ENCODE peak calls at places on chromosomes 1 and 21, in ten cellular contexts. S, W, P, L, N, Q, R, B, Y and K are unnamed samples.

GRCh38 chr1:66779475-66780078 is 21.5 kb downstream of the INSL5 start:
- DNase-seq in Y (no peak), Q (no peak), W (no peak), N (no peak), L (no peak), P (no peak), B (no peak), R (no peak), S (no peak), K (no peak)

GRCh38 chr1:179229214-179230140 is at the start of gene ABL2:
- DNase-seq in B (peak; percentile 43), R (peak; percentile 65), S (peak; percentile 78), Y (peak; percentile 6), W (no peak), P (peak; percentile 62), N (peak; percentile 72), L (no peak), Q (peak; percentile 46), K (no peak)

GRCh38 chr1:201277441-201277840 is 5.9 kb upstream of the PKP1 start:
- DNase-seq in R (no peak), W (no peak), N (no peak), S (no peak), Y (no peak), P (no peak), Q (no peak), B (no peak), L (no peak), K (no peak)

GRCh38 chr1:7252411-7253117 is 467.3 kb downstream of the CAMTA1 start:
- DNase-seq in N (no peak), W (no peak), S (no peak), L (no peak), Q (no peak), R (no peak), B (no peak), Y (no peak), P (no peak), K (no peak)

GRCh38 chr1:200837931-200838571 is 34.7 kb upstream of the GPR25 start:
- DNase-seq in S (no peak), Y (peak; percentile 59), B (no peak), N (no peak), Q (no peak), L (no peak), P (no peak), R (peak; percentile 21), W (peak; percentile 62), K (no peak)

GRCh38 chr1:160245420-160245819 is 16.9 kb downstream of the DCAF8 start:
- DNase-seq in N (no peak), S (no peak), W (no peak), P (no peak), Y (no peak), L (no peak), R (no peak), B (no peak), Q (no peak), K (no peak)

GRCh38 chr1:27603320-27603961 is 503 bp downstream of the AHDC1 start:
- DNase-seq in N (no peak), B (peak; percentile 49), L (no peak), P (peak; percentile 66), S (peak; percentile 43), R (peak; percentile 59), Y (no peak), W (no peak), Q (peak; percentile 48), K (no peak)

GRCh38 chr21:43866233-43866632 is 1.2 kb downstream of the AGPAT3 start:
- DNase-seq in L (no peak), S (peak; percentile 54), P (no peak), B (peak; percentile 65), N (no peak), Q (peak; percentile 33), Y (peak; percentile 65), W (peak; percentile 59), R (peak; percentile 47), K (no peak)

DNA sequence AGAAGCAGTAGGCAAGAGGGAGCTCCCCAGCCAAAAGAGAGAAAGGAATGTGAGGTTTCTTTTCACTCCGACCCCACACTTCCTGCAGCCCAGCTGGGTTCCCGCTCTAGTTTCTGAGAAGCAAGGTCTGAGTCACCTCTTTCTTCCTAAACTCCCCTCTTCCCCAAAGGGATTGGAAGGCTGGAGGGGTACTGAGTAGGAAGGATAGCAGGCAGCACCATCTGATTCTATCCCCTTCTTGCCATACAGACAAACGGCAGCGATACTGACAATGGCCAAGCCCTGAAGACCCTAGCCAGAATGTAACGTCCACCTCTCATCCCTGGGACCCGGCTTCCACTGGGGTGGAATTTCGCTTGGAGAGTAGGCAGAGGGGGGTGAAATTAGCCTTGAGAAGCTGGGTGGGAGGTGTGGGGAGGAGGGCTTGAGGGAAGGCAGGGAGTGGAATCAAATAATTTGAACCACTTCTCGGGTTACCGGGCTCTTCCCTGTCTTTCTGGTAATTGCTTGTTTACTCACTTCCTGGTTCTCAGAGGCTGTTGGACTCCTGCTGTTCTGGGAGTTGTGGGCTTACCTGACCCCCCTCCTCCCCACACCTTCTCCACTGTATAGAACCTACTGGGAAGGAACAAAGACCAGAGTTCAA is 13.2 kb downstream of the IER5 start:
- DNase-seq in P (no peak), W (peak; percentile 69), R (no peak), L (no peak), Y (peak; percentile 54), B (no peak), S (no peak), N (no peak), Q (peak; percentile 70), K (no peak)
- H3K4me3 ChIP-seq in P (no peak overlapping the region), W (no peak overlapping the region), R (no peak overlapping the region), L (no peak overlapping the region), Y (no peak overlapping the region), B (no peak overlapping the region), S (no peak overlapping the region), N (no peak overlapping the region), Q (no peak overlapping the region), K (no peak overlapping the region)

GRCh38 chr21:38261851-38262250 is 5.1 kb downstream of the KCNJ15 start:
- DNase-seq in Q (no peak), S (no peak), R (no peak), P (no peak), N (no peak), Y (peak; percentile 65), L (no peak), B (no peak), W (peak; percentile 79), K (no peak)

GRCh38 chr21:38256599-38257302 is at the start of gene KCNJ15:
- DNase-seq in B (no peak), R (no peak), L (no peak), S (no peak), W (no peak), Q (no peak), Y (no peak), N (no peak), P (no peak), K (no peak)

GRCh38 chr21:38260426-38260825 is 3.6 kb downstream of the KCNJ15 start:
- DNase-seq in P (no peak), L (no peak), R (no peak), Y (no peak), S (no peak), W (no peak), Q (no peak), B (no peak), N (no peak), K (no peak)

GRCh38 chr21:38259665-38260064 is 2.9 kb downstream of the KCNJ15 start:
- DNase-seq in P (no peak), S (no peak), R (no peak), Q (no peak), B (no peak), L (no peak), W (no peak), Y (no peak), N (no peak), K (no peak)

GRCh38 chr21:38258803-38259485 is 2.2 kb downstream of the KCNJ15 start:
- DNase-seq in Q (no peak), W (peak; percentile 98), R (no peak), L (peak; percentile 89), P (no peak), B (no peak), S (no peak), N (no peak), Y (peak; percentile 94), K (no peak)
- H3K4me3 ChIP-seq in Q (no peak overlapping the region), W (no peak overlapping the region), R (no peak overlapping the region), L (no peak overlapping the region), P (no peak overlapping the region), B (no peak overlapping the region), S (peak overlapping the region; percentile 7), N (no peak overlapping the region), Y (no peak overlapping the region), K (no peak overlapping the region)

GRCh38 chr1:154222518-154222917 is 1.8 kb downstream of the UBAP2L start:
- DNase-seq in L (no peak), P (no peak), W (no peak), B (no peak), Q (no peak), S (no peak), Y (peak; percentile 43), R (no peak), N (no peak), K (no peak)

GRCh38 chr1:154225370-154225769 is 4.6 kb downstream of the UBAP2L start:
- DNase-seq in Y (no peak), W (no peak), N (no peak), P (no peak), Q (no peak), S (no peak), R (no peak), B (no peak), L (no peak), K (no peak)

GRCh38 chr1:154221815-154222081 is 993 bp downstream of the UBAP2L start:
- DNase-seq in N (no peak), Q (no peak), L (peak; percentile 45), S (no peak), Y (peak; percentile 78), P (no peak), B (no peak), R (peak; percentile 37), W (peak; percentile 73), K (no peak)

GRCh38 chr1:154220970-154221814 is 437 bp downstream of the UBAP2L start:
- DNase-seq in W (peak; percentile 34), R (peak; percentile 74), S (peak; percentile 66), Q (peak; percentile 56), B (peak; percentile 57), Y (no peak), N (peak; percentile 54), L (no peak), P (peak; percentile 76), K (peak; percentile 54)

DNA sequence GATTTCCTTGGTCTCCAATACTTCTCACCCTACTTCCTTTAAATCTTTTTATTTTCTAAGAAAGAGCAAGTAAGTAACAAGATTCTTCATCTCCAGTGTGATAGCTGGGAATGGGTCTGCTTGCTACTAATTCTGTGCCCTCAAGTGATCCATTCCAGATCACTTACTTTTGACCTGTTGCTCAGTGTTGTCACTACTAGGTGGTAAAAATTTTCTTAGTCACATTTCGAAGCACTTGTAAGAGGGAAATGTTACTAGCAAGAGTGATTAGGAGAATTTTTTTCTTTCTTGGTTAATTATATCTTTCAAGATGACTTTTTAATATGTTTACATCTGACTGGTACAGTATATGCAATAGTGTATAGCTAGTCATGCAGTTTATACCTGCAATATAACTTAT is 2.2 kb downstream of the UBAP2L start:
- DNase-seq in Q (no peak), Y (no peak), N (no peak), B (no peak), P (no peak), R (no peak), W (no peak), S (no peak), L (no peak), K (no peak)
- H3K4me3 ChIP-seq in Q (no peak overlapping the region), Y (no peak overlapping the region), N (no peak overlapping the region), B (peak overlapping the region; percentile 87), P (no peak overlapping the region), R (peak overlapping the region; percentile 96), W (no peak overlapping the region), S (no peak overlapping the region), L (no peak overlapping the region), K (no peak overlapping the region)

GRCh38 chr1:75643460-75643859 is 32.5 kb upstream of the SLC44A5 start:
- DNase-seq in N (no peak), L (no peak), R (no peak), W (peak; percentile 1), S (peak; percentile 11), Q (peak; percentile 38), Y (no peak), B (no peak), P (no peak), K (no peak)

GRCh38 chr1:75640137-75640536 is 29.2 kb upstream of the SLC44A5 start:
- DNase-seq in P (no peak), N (no peak), Q (no peak), Y (no peak), B (no peak), L (no peak), R (no peak), S (no peak), W (no peak), K (no peak)

DNA sequence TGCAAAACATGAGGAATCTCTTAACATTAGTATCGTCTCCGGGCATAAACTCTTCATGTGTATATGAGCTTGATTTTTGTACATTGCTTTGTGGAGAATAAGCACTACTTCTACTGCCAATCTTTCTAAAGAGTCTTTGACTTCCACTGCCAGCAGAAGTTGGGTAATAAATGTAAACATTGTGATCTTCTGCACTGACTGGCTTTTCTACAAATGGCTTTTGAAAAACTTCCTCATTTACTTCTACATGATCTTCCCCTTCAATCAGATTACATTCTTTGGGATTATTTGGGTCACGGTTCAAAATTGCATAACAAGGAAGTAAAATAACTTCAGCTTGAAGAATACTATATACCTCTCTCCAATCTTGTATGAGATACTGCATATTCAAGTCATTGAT is 30.4 kb upstream of the SLC44A5 start:
- DNase-seq in Q (no peak), S (no peak), L (no peak), Y (no peak), W (no peak), B (no peak), P (no peak), R (no peak), N (no peak), K (no peak)
- H3K4me3 ChIP-seq in Q (no peak overlapping the region), S (no peak overlapping the region), L (no peak overlapping the region), Y (no peak overlapping the region), W (no peak overlapping the region), B (no peak overlapping the region), P (no peak overlapping the region), R (no peak overlapping the region), N (no peak overlapping the region), K (no peak overlapping the region)